ENCODE peak calls at places on chromosomes 12 and 14, in nine cellular contexts. One of them, this sample, is unnamed.
A peak's percentile ranks its signal among the peaks of the same experiment; 100 is the strongest.

GRCh38 chr14:36208690-36209278 is 32.3 kb upstream of the PTCSC3 start:
- DNase-seq in left ventricle myocardium inferior: no peak
- DNase-seq in IMR-90: no peak
- DNase-seq in CD4-positive, CD25-positive, alpha-beta regulatory T cell: no peak
- DNase-seq in adipocyte: no peak
- DNase-seq in mucosa of descending colon: no peak
- DNase-seq in thoracic aorta: no peak
- DNase-seq in heart left ventricle: no peak
- DNase-seq in tibial nerve: no peak
- DNase-seq in this sample: no peak

GRCh38 chr12:131473721-131474709 is 236.9 kb upstream of the SFSWAP start:
- DNase-seq in left ventricle myocardium inferior: no peak
- DNase-seq in IMR-90: no peak
- DNase-seq in CD4-positive, CD25-positive, alpha-beta regulatory T cell: no peak
- DNase-seq in adipocyte: no peak
- DNase-seq in mucosa of descending colon: no peak
- DNase-seq in thoracic aorta: no peak
- DNase-seq in heart left ventricle: no peak
- DNase-seq in tibial nerve: no peak
- DNase-seq in this sample: no peak

GRCh38 chr12:12715459-12716150 is 1.6 kb upstream of the CDKN1B start:
- DNase-seq in left ventricle myocardium inferior: no peak
- DNase-seq in IMR-90: no peak
- DNase-seq in CD4-positive, CD25-positive, alpha-beta regulatory T cell: peak; percentile 43
- DNase-seq in adipocyte: no peak
- DNase-seq in mucosa of descending colon: no peak
- DNase-seq in thoracic aorta: no peak
- DNase-seq in heart left ventricle: no peak
- DNase-seq in tibial nerve: peak; percentile 24
- DNase-seq in this sample: no peak

GRCh38 chr14:32449640-32450039 is 120.5 kb downstream of the AKAP6 start:
- DNase-seq in left ventricle myocardium inferior: no peak
- DNase-seq in IMR-90: no peak
- DNase-seq in CD4-positive, CD25-positive, alpha-beta regulatory T cell: no peak
- DNase-seq in adipocyte: no peak
- DNase-seq in mucosa of descending colon: no peak
- DNase-seq in thoracic aorta: no peak
- DNase-seq in heart left ventricle: no peak
- DNase-seq in tibial nerve: no peak
- DNase-seq in this sample: no peak

GRCh38 chr12:57192920-57193319 is 23.7 kb upstream of the NXPH4 start:
- DNase-seq in left ventricle myocardium inferior: no peak
- DNase-seq in IMR-90: no peak
- DNase-seq in CD4-positive, CD25-positive, alpha-beta regulatory T cell: no peak
- DNase-seq in adipocyte: no peak
- DNase-seq in mucosa of descending colon: no peak
- DNase-seq in thoracic aorta: no peak
- DNase-seq in heart left ventricle: no peak
- DNase-seq in tibial nerve: no peak
- DNase-seq in this sample: no peak

GRCh38 chr14:71321556-71322315 is 414.5 kb downstream of the PCNX1 start:
- DNase-seq in left ventricle myocardium inferior: no peak
- DNase-seq in IMR-90: peak; percentile 63
- DNase-seq in CD4-positive, CD25-positive, alpha-beta regulatory T cell: no peak
- DNase-seq in adipocyte: peak; percentile 79
- DNase-seq in mucosa of descending colon: no peak
- DNase-seq in thoracic aorta: no peak
- DNase-seq in heart left ventricle: no peak
- DNase-seq in tibial nerve: peak; percentile 19
- DNase-seq in this sample: no peak

GRCh38 chr12:121124402-121125109 is 8.1 kb upstream of the P2RX7 start:
- DNase-seq in left ventricle myocardium inferior: no peak
- DNase-seq in IMR-90: peak; percentile 91
- DNase-seq in CD4-positive, CD25-positive, alpha-beta regulatory T cell: no peak
- DNase-seq in adipocyte: peak; percentile 16
- DNase-seq in mucosa of descending colon: no peak
- DNase-seq in thoracic aorta: no peak
- DNase-seq in heart left ventricle: peak; percentile 69
- DNase-seq in tibial nerve: no peak
- DNase-seq in this sample: no peak

GRCh38 chr12:112182499-112182898 is 57.1 kb downstream of the TRAFD1 start:
- DNase-seq in left ventricle myocardium inferior: no peak
- DNase-seq in IMR-90: peak; percentile 63
- DNase-seq in CD4-positive, CD25-positive, alpha-beta regulatory T cell: no peak
- DNase-seq in adipocyte: no peak
- DNase-seq in mucosa of descending colon: no peak
- DNase-seq in thoracic aorta: no peak
- DNase-seq in heart left ventricle: no peak
- DNase-seq in tibial nerve: no peak
- DNase-seq in this sample: no peak

GRCh38 chr14:38211258-38211735 is 3.6 kb downstream of the SSTR1 start:
- DNase-seq in left ventricle myocardium inferior: no peak
- DNase-seq in IMR-90: no peak
- DNase-seq in CD4-positive, CD25-positive, alpha-beta regulatory T cell: no peak
- DNase-seq in adipocyte: no peak
- DNase-seq in mucosa of descending colon: peak; percentile 24
- DNase-seq in thoracic aorta: no peak
- DNase-seq in heart left ventricle: no peak
- DNase-seq in tibial nerve: no peak
- DNase-seq in this sample: no peak

GRCh38 chr12:94725375-94726168 is 75.2 kb upstream of the TMCC3 start:
- DNase-seq in left ventricle myocardium inferior: no peak
- DNase-seq in IMR-90: peak; percentile 26
- DNase-seq in CD4-positive, CD25-positive, alpha-beta regulatory T cell: no peak
- DNase-seq in adipocyte: peak; percentile 37
- DNase-seq in mucosa of descending colon: no peak
- DNase-seq in thoracic aorta: no peak
- DNase-seq in heart left ventricle: no peak
- DNase-seq in tibial nerve: peak; percentile 31
- DNase-seq in this sample: no peak

GRCh38 chr12:3352230-3352629 is 138.8 kb upstream of the PRMT8 start:
- DNase-seq in left ventricle myocardium inferior: no peak
- DNase-seq in IMR-90: no peak
- DNase-seq in CD4-positive, CD25-positive, alpha-beta regulatory T cell: no peak
- DNase-seq in adipocyte: no peak
- DNase-seq in mucosa of descending colon: no peak
- DNase-seq in thoracic aorta: no peak
- DNase-seq in heart left ventricle: no peak
- DNase-seq in tibial nerve: no peak
- DNase-seq in this sample: no peak

GRCh38 chr14:37681486-37681885 is 86.1 kb downstream of the TTC6 start:
- DNase-seq in left ventricle myocardium inferior: no peak
- DNase-seq in IMR-90: no peak
- DNase-seq in CD4-positive, CD25-positive, alpha-beta regulatory T cell: no peak
- DNase-seq in adipocyte: no peak
- DNase-seq in mucosa of descending colon: no peak
- DNase-seq in thoracic aorta: no peak
- DNase-seq in heart left ventricle: no peak
- DNase-seq in tibial nerve: no peak
- DNase-seq in this sample: no peak

DNA sequence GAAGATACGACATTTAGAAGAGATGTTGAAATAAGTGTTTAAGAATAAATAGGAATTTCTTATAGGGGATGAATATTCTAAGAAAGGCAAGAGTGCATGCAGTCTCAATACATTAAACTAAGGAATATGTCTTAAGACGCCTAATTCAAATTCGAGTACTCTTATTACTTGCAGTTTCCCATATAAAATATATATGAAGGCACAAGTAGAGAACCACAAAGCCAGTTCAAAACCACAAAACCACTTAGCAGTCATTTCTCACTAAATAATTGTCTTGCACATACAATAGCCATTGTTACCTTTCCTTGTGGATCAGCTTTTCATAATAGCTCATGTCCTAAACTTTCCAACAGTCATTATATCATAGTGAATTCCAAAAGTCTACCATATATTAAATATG is 91.0 kb upstream of the MON2 start:
- DNase-seq in left ventricle myocardium inferior: no peak
- DNase-seq in IMR-90: no peak
- DNase-seq in CD4-positive, CD25-positive, alpha-beta regulatory T cell: no peak
- DNase-seq in adipocyte: no peak
- DNase-seq in mucosa of descending colon: no peak
- DNase-seq in thoracic aorta: no peak
- DNase-seq in heart left ventricle: no peak
- DNase-seq in tibial nerve: no peak
- DNase-seq in this sample: no peak
- H3K36me3 ChIP-seq in left ventricle myocardium inferior: no peaks in the 10 kb centered on the region
- H3K36me3 ChIP-seq in IMR-90: no peaks in the 10 kb centered on the region
- H3K36me3 ChIP-seq in CD4-positive, CD25-positive, alpha-beta regulatory T cell: peaks cover 42% of the 10 kb centered on the region
- H3K36me3 ChIP-seq in adipocyte: no peaks in the 10 kb centered on the region
- H3K36me3 ChIP-seq in mucosa of descending colon: no peaks in the 10 kb centered on the region
- H3K36me3 ChIP-seq in thoracic aorta: no peaks in the 10 kb centered on the region
- H3K36me3 ChIP-seq in heart left ventricle: peaks cover 5% of the 10 kb centered on the region
- H3K36me3 ChIP-seq in tibial nerve: no peaks in the 10 kb centered on the region
- H3K36me3 ChIP-seq in this sample: no peaks in the 10 kb centered on the region

GRCh38 chr14:101634453-101635237 is 73.3 kb downstream of the DIO3 start:
- DNase-seq in left ventricle myocardium inferior: no peak
- DNase-seq in IMR-90: no peak
- DNase-seq in CD4-positive, CD25-positive, alpha-beta regulatory T cell: no peak
- DNase-seq in adipocyte: no peak
- DNase-seq in mucosa of descending colon: no peak
- DNase-seq in thoracic aorta: no peak
- DNase-seq in heart left ventricle: no peak
- DNase-seq in tibial nerve: no peak
- DNase-seq in this sample: no peak

GRCh38 chr14:101635238-101636080 is 74.2 kb downstream of the DIO3 start:
- DNase-seq in left ventricle myocardium inferior: no peak
- DNase-seq in IMR-90: no peak
- DNase-seq in CD4-positive, CD25-positive, alpha-beta regulatory T cell: no peak
- DNase-seq in adipocyte: no peak
- DNase-seq in mucosa of descending colon: no peak
- DNase-seq in thoracic aorta: no peak
- DNase-seq in heart left ventricle: no peak
- DNase-seq in tibial nerve: no peak
- DNase-seq in this sample: no peak

GRCh38 chr14:101636081-101636560 is 74.8 kb downstream of the DIO3 start:
- DNase-seq in left ventricle myocardium inferior: no peak
- DNase-seq in IMR-90: no peak
- DNase-seq in CD4-positive, CD25-positive, alpha-beta regulatory T cell: no peak
- DNase-seq in adipocyte: no peak
- DNase-seq in mucosa of descending colon: no peak
- DNase-seq in thoracic aorta: no peak
- DNase-seq in heart left ventricle: no peak
- DNase-seq in tibial nerve: no peak
- DNase-seq in this sample: no peak

GRCh38 chr14:101632520-101632919 is 71.2 kb downstream of the DIO3 start:
- DNase-seq in left ventricle myocardium inferior: no peak
- DNase-seq in IMR-90: no peak
- DNase-seq in CD4-positive, CD25-positive, alpha-beta regulatory T cell: no peak
- DNase-seq in adipocyte: no peak
- DNase-seq in mucosa of descending colon: no peak
- DNase-seq in thoracic aorta: no peak
- DNase-seq in heart left ventricle: no peak
- DNase-seq in tibial nerve: no peak
- DNase-seq in this sample: no peak

GRCh38 chr14:101633276-101633675 is 72.0 kb downstream of the DIO3 start:
- DNase-seq in left ventricle myocardium inferior: no peak
- DNase-seq in IMR-90: no peak
- DNase-seq in CD4-positive, CD25-positive, alpha-beta regulatory T cell: no peak
- DNase-seq in adipocyte: no peak
- DNase-seq in mucosa of descending colon: no peak
- DNase-seq in thoracic aorta: no peak
- DNase-seq in heart left ventricle: no peak
- DNase-seq in tibial nerve: no peak
- DNase-seq in this sample: no peak
- H3K4me1 ChIP-seq in left ventricle myocardium inferior: peaks cover 7% of the 10 kb centered on the region
- H3K4me1 ChIP-seq in IMR-90: no peaks in the 10 kb centered on the region
- H3K4me1 ChIP-seq in CD4-positive, CD25-positive, alpha-beta regulatory T cell: peaks cover 4% of the 10 kb centered on the region
- H3K4me1 ChIP-seq in adipocyte: peaks cover 5% of the 10 kb centered on the region
- H3K4me1 ChIP-seq in mucosa of descending colon: peaks cover 5% of the 10 kb centered on the region
- H3K4me1 ChIP-seq in thoracic aorta: peaks cover under 1% of the 10 kb centered on the region
- H3K4me1 ChIP-seq in heart left ventricle: peaks cover 6% of the 10 kb centered on the region
- H3K4me1 ChIP-seq in tibial nerve: no peaks in the 10 kb centered on the region
- H3K4me1 ChIP-seq in this sample: no peaks in the 10 kb centered on the region

GRCh38 chr12:71638499-71638898 is 25.1 kb downstream of the ZFC3H1 start:
- DNase-seq in left ventricle myocardium inferior: no peak
- DNase-seq in IMR-90: no peak
- DNase-seq in CD4-positive, CD25-positive, alpha-beta regulatory T cell: no peak
- DNase-seq in adipocyte: no peak
- DNase-seq in mucosa of descending colon: no peak
- DNase-seq in thoracic aorta: no peak
- DNase-seq in heart left ventricle: no peak
- DNase-seq in tibial nerve: no peak
- DNase-seq in this sample: no peak

GRCh38 chr12:71640316-71640715 is 23.3 kb downstream of the ZFC3H1 start:
- DNase-seq in left ventricle myocardium inferior: no peak
- DNase-seq in IMR-90: no peak
- DNase-seq in CD4-positive, CD25-positive, alpha-beta regulatory T cell: no peak
- DNase-seq in adipocyte: no peak
- DNase-seq in mucosa of descending colon: no peak
- DNase-seq in thoracic aorta: no peak
- DNase-seq in heart left ventricle: no peak
- DNase-seq in tibial nerve: no peak
- DNase-seq in this sample: no peak

GRCh38 chr12:71639341-71639760 is 24.3 kb downstream of the ZFC3H1 start:
- DNase-seq in left ventricle myocardium inferior: no peak
- DNase-seq in IMR-90: no peak
- DNase-seq in CD4-positive, CD25-positive, alpha-beta regulatory T cell: no peak
- DNase-seq in adipocyte: no peak
- DNase-seq in mucosa of descending colon: no peak
- DNase-seq in thoracic aorta: no peak
- DNase-seq in heart left ventricle: no peak
- DNase-seq in tibial nerve: no peak
- DNase-seq in this sample: no peak

GRCh38 chr12:71641390-71641789 is 22.3 kb downstream of the ZFC3H1 start:
- DNase-seq in left ventricle myocardium inferior: no peak
- DNase-seq in IMR-90: no peak
- DNase-seq in CD4-positive, CD25-positive, alpha-beta regulatory T cell: no peak
- DNase-seq in adipocyte: peak; percentile 25
- DNase-seq in mucosa of descending colon: no peak
- DNase-seq in thoracic aorta: no peak
- DNase-seq in heart left ventricle: no peak
- DNase-seq in tibial nerve: no peak
- DNase-seq in this sample: no peak

DNA sequence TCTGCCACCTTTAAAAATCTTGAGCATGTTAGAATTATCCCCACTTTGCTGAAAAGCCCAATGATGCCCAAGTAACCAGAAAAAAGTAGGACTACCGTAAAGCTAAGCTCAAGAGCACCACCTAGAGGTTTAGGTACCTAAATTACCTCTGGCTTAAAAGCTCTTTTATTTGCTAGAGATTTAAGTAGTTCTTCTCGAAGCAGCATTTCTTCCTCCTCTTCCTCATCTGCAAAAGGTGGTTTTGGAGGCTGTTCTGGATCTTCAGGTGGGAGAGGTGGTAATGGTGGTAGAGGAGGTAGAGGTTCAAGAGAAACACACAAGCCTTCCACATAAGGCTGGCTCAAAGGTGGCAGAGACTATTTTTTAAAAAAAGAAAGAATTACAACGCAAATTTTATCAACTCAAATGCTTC is 26.9 kb downstream of the ZFC3H1 start:
- DNase-seq in left ventricle myocardium inferior: no peak
- DNase-seq in IMR-90: peak; percentile 72
- DNase-seq in CD4-positive, CD25-positive, alpha-beta regulatory T cell: peak; percentile 57
- DNase-seq in adipocyte: peak; percentile 87
- DNase-seq in mucosa of descending colon: no peak
- DNase-seq in thoracic aorta: no peak
- DNase-seq in heart left ventricle: no peak
- DNase-seq in tibial nerve: no peak
- DNase-seq in this sample: no peak
- H3K36me3 ChIP-seq in left ventricle myocardium inferior: peaks cover 84% of the 10 kb centered on the region
- H3K36me3 ChIP-seq in IMR-90: peaks cover 46% of the 10 kb centered on the region
- H3K36me3 ChIP-seq in CD4-positive, CD25-positive, alpha-beta regulatory T cell: peaks cover 86% of the 10 kb centered on the region
- H3K36me3 ChIP-seq in adipocyte: peaks cover 100% of the 10 kb centered on the region
- H3K36me3 ChIP-seq in mucosa of descending colon: peaks cover 13% of the 10 kb centered on the region
- H3K36me3 ChIP-seq in thoracic aorta: peaks cover 42% of the 10 kb centered on the region
- H3K36me3 ChIP-seq in heart left ventricle: peaks cover 100% of the 10 kb centered on the region
- H3K36me3 ChIP-seq in tibial nerve: peaks cover 9% of the 10 kb centered on the region
- H3K36me3 ChIP-seq in this sample: peaks cover 54% of the 10 kb centered on the region

GRCh38 chr14:22489957-22490950 is 98.8 kb downstream of the DAD1 start:
- DNase-seq in left ventricle myocardium inferior: no peak
- DNase-seq in IMR-90: no peak
- DNase-seq in CD4-positive, CD25-positive, alpha-beta regulatory T cell: no peak
- DNase-seq in adipocyte: no peak
- DNase-seq in mucosa of descending colon: no peak
- DNase-seq in thoracic aorta: no peak
- DNase-seq in heart left ventricle: no peak
- DNase-seq in tibial nerve: no peak
- DNase-seq in this sample: no peak
- H3K4me1 ChIP-seq in left ventricle myocardium inferior: peaks cover 85% of the 10 kb centered on the region
- H3K4me1 ChIP-seq in IMR-90: no peaks in the 10 kb centered on the region
- H3K4me1 ChIP-seq in CD4-positive, CD25-positive, alpha-beta regulatory T cell: peaks cover 4% of the 10 kb centered on the region
- H3K4me1 ChIP-seq in adipocyte: peaks cover 12% of the 10 kb centered on the region
- H3K4me1 ChIP-seq in mucosa of descending colon: no peaks in the 10 kb centered on the region
- H3K4me1 ChIP-seq in thoracic aorta: no peaks in the 10 kb centered on the region
- H3K4me1 ChIP-seq in heart left ventricle: peaks cover 22% of the 10 kb centered on the region
- H3K4me1 ChIP-seq in tibial nerve: no peaks in the 10 kb centered on the region
- H3K4me1 ChIP-seq in this sample: no peaks in the 10 kb centered on the region

This sample was measured in ascending aorta.